ENCODE peak calls at places on chromosomes 7 and 10, in five cellular contexts. T is posterior vena cava, C is right cardiac atrium, X is GM13977, D is HT1080. A is an unnamed sample.

GRCh38 chr10:82796510-82796909 is 921.5 kb downstream of the NRG3 start:
- DNase-seq in T (no peak), C (no peak), X (no peak), D (peak; percentile 15), A (no peak)

GRCh38 chr10:54372164-54372563 is 428.9 kb downstream of the PCDH15 start:
- DNase-seq in T (no peak), C (no peak), X (no peak), D (no peak), A (no peak)

GRCh38 chr10:29443745-29444523 is 155.1 kb downstream of the LYZL1 start:
- DNase-seq in T (no peak), C (no peak), X (no peak), D (peak; percentile 32), A (no peak)

GRCh38 chr10:20287951-20288350 is 471.7 kb downstream of the PLXDC2 start:
- DNase-seq in T (no peak), C (no peak), X (no peak), D (no peak), A (no peak)

GRCh38 chr10:67789769-67790168 is 48.2 kb downstream of the DNAJC12 start:
- DNase-seq in T (no peak), C (no peak), X (no peak), D (no peak), A (no peak)

GRCh38 chr10:73495226-73495883 is 469 bp downstream of the PPP3CB start:
- DNase-seq in T (peak; percentile 97), C (peak; percentile 93), X (peak; percentile 93), D (peak; percentile 90), A (peak; percentile 97)

GRCh38 chr7:125118444-125118843 is 188.8 kb upstream of the POT1 start:
- DNase-seq in T (no peak), C (no peak), X (no peak), D (peak; percentile 22), A (no peak)

GRCh38 chr7:107125475-107125874 is 43.3 kb upstream of the HBP1 start:
- DNase-seq in T (no peak), C (no peak), X (no peak), D (no peak), A (no peak)

GRCh38 chr7:4842302-4843064 is 19.3 kb downstream of the PAPOLB start:
- DNase-seq in T (no peak), C (peak; percentile 67), X (no peak), D (no peak), A (no peak)

GRCh38 chr7:4645241-4645640 is 36.9 kb upstream of the FOXK1 start:
- DNase-seq in T (no peak), C (no peak), X (no peak), D (no peak), A (no peak)

GRCh38 chr7:45292481-45292880 is 134.9 kb downstream of the RAMP3 start:
- DNase-seq in T (no peak), C (no peak), X (no peak), D (no peak), A (no peak)

GRCh38 chr7:1151156-1151555 is 8.8 kb downstream of the ZFAND2A start:
- DNase-seq in T (peak; percentile 76), C (no peak), X (no peak), D (no peak), A (peak; percentile 52)

GRCh38 chr10:30917790-30918189 is 113.9 kb downstream of the ZNF438 start:
- DNase-seq in T (no peak), C (no peak), X (no peak), D (no peak), A (no peak)

GRCh38 chr7:19677201-19677600 is 31.6 kb downstream of the POLR1F start:
- DNase-seq in T (no peak), C (no peak), X (no peak), D (no peak), A (no peak)

GRCh38 chr10:119306514-119306951 is 99.2 kb downstream of the GRK5 start:
- DNase-seq in T (no peak), C (no peak), X (peak; percentile 83), D (peak; percentile 64), A (no peak)

GRCh38 chr7:80918406-80918805 is 445 bp downstream of the SEMA3C start:
- DNase-seq in T (no peak), C (no peak), X (peak; percentile 53), D (peak; percentile 35), A (no peak)

GRCh38 chr10:94383515-94383914 is 18.8 kb upstream of the TBC1D12 start:
- DNase-seq in T (no peak), C (no peak), X (no peak), D (peak; percentile 31), A (no peak)

A was measured in kidney.